ENCODE peak calls at places on chromosomes 16 and 17, in four cellular contexts. W is endodermal cell, L is H1, P is mesendoderm. X is an unnamed sample.

GRCh38 chr17:48181653-48182052 is 74.1 kb downstream of the SNX11 start:
- DNase-seq in W (peak; percentile 82), L (no peak), P (peak; percentile 68), X (peak; percentile 29)

GRCh38 chr16:49532243-49532870 is 158.8 kb downstream of the C16orf78 start:
- DNase-seq in W (no peak), L (no peak), P (peak; percentile 63), X (no peak)

GRCh38 chr17:2282297-2282873 is 21.2 kb downstream of the SMG6 start:
- DNase-seq in W (peak; percentile 67), L (no peak), P (peak; percentile 81), X (peak; percentile 90)

GRCh38 chr16:66529475-66529874 is 20.4 kb downstream of the TK2 start:
- DNase-seq in W (no peak), L (no peak), P (no peak), X (no peak)

GRCh38 chr17:50358177-50358576 is 12.3 kb downstream of the XYLT2 start:
- DNase-seq in W (peak; percentile 37), L (no peak), P (no peak), X (no peak)

GRCh38 chr17:49581645-49581992 is 5.9 kb downstream of the NXPH3 start:
- DNase-seq in W (no peak), L (no peak), P (no peak), X (no peak)

GRCh38 chr17:32564325-32564724 is 77.5 kb downstream of the CDK5R1 start:
- DNase-seq in W (no peak), L (no peak), P (no peak), X (no peak)

GRCh38 chr17:4407216-4407615 is 26.5 kb upstream of the SPNS3 start:
- DNase-seq in W (no peak), L (no peak), P (peak; percentile 87), X (peak; percentile 15)

GRCh38 chr17:59892251-59892848 is 393 bp downstream of the TUBD1 start:
- DNase-seq in W (no peak), L (no peak), P (no peak), X (no peak)

GRCh38 chr16:82761236-82761635 is 134.5 kb downstream of the CDH13 start:
- DNase-seq in W (no peak), L (no peak), P (no peak), X (peak; percentile 86)

GRCh38 chr17:58267347-58268324 is 13.1 kb downstream of the MPO start:
- DNase-seq in W (peak; percentile 33), L (peak; percentile 33), P (no peak), X (no peak)

GRCh38 chr16:12971216-12971615 is 69.8 kb downstream of the SHISA9 start:
- DNase-seq in W (peak; percentile 56), L (no peak), P (peak; percentile 59), X (no peak)

GRCh38 chr17:37802712-37803416 is 58.0 kb upstream of the HNF1B start:
- DNase-seq in W (no peak), L (no peak), P (no peak), X (peak; percentile 72)

GRCh38 chr17:16926061-16926511 is 45.8 kb downstream of the TNFRSF13B start:
- DNase-seq in W (peak; percentile 38), L (no peak), P (no peak), X (no peak)

GRCh38 chr16:88705746-88706287 is 391 bp downstream of the RNF166 start:
- DNase-seq in W (no peak), L (no peak), P (no peak), X (no peak)

GRCh38 chr17:1573932-1574696 is 11.5 kb upstream of the PITPNA start:
- DNase-seq in W (peak; percentile 98), L (peak; percentile 94), P (peak; percentile 79), X (peak; percentile 79)

GRCh38 chr16:7849891-7850290 is 517.2 kb downstream of the RBFOX1 start:
- DNase-seq in W (no peak), L (no peak), P (no peak), X (no peak)

GRCh38 chr16:73505178-73505968 is 457.4 kb upstream of the ZFHX3 start:
- DNase-seq in W (no peak), L (no peak), P (no peak), X (no peak)

GRCh38 chr17:19651461-19652238 is 3.1 kb downstream of the ALDH3A2 start:
- DNase-seq in W (no peak), L (no peak), P (peak; percentile 29), X (no peak)

GRCh38 chr17:18143044-18143936 is 34.7 kb downstream of the MYO15A start:
- DNase-seq in W (peak; percentile 95), L (peak; percentile 73), P (peak; percentile 78), X (peak; percentile 31)

GRCh38 chr17:66527335-66527734 is 224.9 kb downstream of the PRKCA start:
- DNase-seq in W (no peak), L (no peak), P (no peak), X (no peak)

GRCh38 chr16:83137326-83137770 is 510.6 kb downstream of the CDH13 start:
- DNase-seq in W (no peak), L (no peak), P (no peak), X (peak; percentile 77)

GRCh38 chr17:64777413-64778101 is 115.5 kb upstream of the SMURF2 start:
- DNase-seq in W (peak; percentile 71), L (no peak), P (no peak), X (no peak)

DNA sequence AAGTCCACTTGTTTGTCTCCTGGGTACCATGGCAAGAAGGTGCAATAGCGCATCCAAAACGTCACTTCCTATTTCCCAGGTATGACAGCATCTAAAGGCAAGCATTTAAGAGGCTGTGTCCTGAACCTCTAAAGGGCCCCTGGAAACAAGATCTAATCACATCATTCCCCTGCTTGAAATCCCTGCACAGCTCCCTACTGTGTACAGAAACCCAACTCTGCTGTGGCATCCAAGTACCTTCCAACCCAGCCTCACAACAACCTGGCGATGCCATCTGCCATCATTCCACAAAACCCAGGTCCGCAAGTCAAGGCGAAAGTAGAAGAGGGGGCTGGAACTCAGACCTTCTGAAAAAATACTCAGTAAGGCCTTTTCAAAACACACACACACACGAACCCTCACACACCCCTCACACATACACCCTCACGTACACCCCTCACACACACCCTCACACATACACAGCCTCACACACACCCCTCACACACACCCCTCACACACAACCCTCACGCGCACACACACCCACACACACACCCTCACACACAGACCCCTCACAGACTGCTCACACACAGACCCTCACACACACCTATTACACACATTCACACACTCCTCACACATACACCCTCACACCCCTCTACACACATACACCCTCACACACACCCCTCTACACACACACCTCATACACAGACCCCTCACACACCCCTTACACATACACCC is 24.5 kb downstream of the C17orf67 start:
- DNase-seq in W (no peak), L (no peak), P (no peak), X (no peak)
- H3K4me3 ChIP-seq in W (no peak overlapping the region), L (no peak overlapping the region), P (no peak overlapping the region), X (no peak overlapping the region)

GRCh38 chr16:68722119-68723024 is 14.7 kb upstream of the CDH1 start:
- DNase-seq in W (no peak), L (no peak), P (peak; percentile 57), X (no peak)
- H3K4me3 ChIP-seq in W (no peak overlapping the region), L (no peak overlapping the region), P (no peak overlapping the region), X (no peak overlapping the region)

GRCh38 chr16:70750893-70751467 is 50.0 kb downstream of the VAC14 start:
- DNase-seq in W (no peak), L (no peak), P (no peak), X (peak; percentile 98)
- H3K4me3 ChIP-seq in W (no peak overlapping the region), L (no peak overlapping the region), P (no peak overlapping the region), X (no peak overlapping the region)

GRCh38 chr16:75064403-75065148 is 52.0 kb downstream of the LDHD start:
- DNase-seq in W (no peak), L (no peak), P (no peak), X (no peak)

GRCh38 chr16:75065149-75065807 is 51.3 kb downstream of the LDHD start:
- DNase-seq in W (no peak), L (no peak), P (no peak), X (no peak)

GRCh38 chr16:75063549-75064082 is 53.0 kb downstream of the LDHD start:
- DNase-seq in W (no peak), L (no peak), P (no peak), X (no peak)

GRCh38 chr16:75066861-75067447 is 49.6 kb downstream of the LDHD start:
- DNase-seq in W (no peak), L (no peak), P (no peak), X (no peak)

GRCh38 chr16:75065808-75066149 is 50.8 kb downstream of the LDHD start:
- DNase-seq in W (no peak), L (no peak), P (no peak), X (no peak)
- H3K4me3 ChIP-seq in W (no peak overlapping the region), L (no peak overlapping the region), P (no peak overlapping the region), X (no peak overlapping the region)